ENCODE peak calls at places on chromosomes 11 and 22, in seven cellular contexts. One of them, this sample, is unnamed.

GRCh38 chr22:44355688-44356070 is 42.9 kb upstream of the SHISAL1 start:
- DNase-seq in A549: no peak
- DNase-seq in RCC 7860: no peak
- DNase-seq in BJ: no peak
- DNase-seq in HuH-7.5: no peak
- DNase-seq in activated CD4-positive, CD25-positive, alpha-beta regulatory T cell treated with anti-CD3 and anti-CD28 coated beads, Interleukin-2, amount 50 U/mL, for 72 hours: no peak
- DNase-seq in stimulated activated CD4-positive, alpha-beta T cell treated with anti-CD3 and anti-CD28 coated beads, Interleukin-12 subunit alpha, Interleukin-12 subunit beta, amount 100 ng/mL, for 4 hours: no peak
- DNase-seq in this sample: no peak

GRCh38 chr22:28064941-28065340 is 145.9 kb upstream of the PITPNB start:
- DNase-seq in activated CD4-positive, CD25-positive, alpha-beta regulatory T cell treated with anti-CD3 and anti-CD28 coated beads, Interleukin-2, amount 50 U/mL, for 72 hours: no peak
- DNase-seq in A549: no peak
- DNase-seq in BJ: no peak
- DNase-seq in HuH-7.5: no peak
- DNase-seq in RCC 7860: no peak
- DNase-seq in stimulated activated CD4-positive, alpha-beta T cell treated with anti-CD3 and anti-CD28 coated beads, Interleukin-12 subunit alpha, Interleukin-12 subunit beta, amount 100 ng/mL, for 4 hours: no peak
- DNase-seq in this sample: no peak

GRCh38 chr11:77374108-77374507 is 72.6 kb upstream of the GDPD4 start:
- DNase-seq in HuH-7.5: no peak
- DNase-seq in stimulated activated CD4-positive, alpha-beta T cell treated with anti-CD3 and anti-CD28 coated beads, Interleukin-12 subunit alpha, Interleukin-12 subunit beta, amount 100 ng/mL, for 4 hours: no peak
- DNase-seq in BJ: no peak
- DNase-seq in activated CD4-positive, CD25-positive, alpha-beta regulatory T cell treated with anti-CD3 and anti-CD28 coated beads, Interleukin-2, amount 50 U/mL, for 72 hours: no peak
- DNase-seq in A549: no peak
- DNase-seq in RCC 7860: no peak
- DNase-seq in this sample: no peak

GRCh38 chr11:27653990-27654758 is 46.1 kb downstream of the BDNF start:
- DNase-seq in activated CD4-positive, CD25-positive, alpha-beta regulatory T cell treated with anti-CD3 and anti-CD28 coated beads, Interleukin-2, amount 50 U/mL, for 72 hours: no peak
- DNase-seq in stimulated activated CD4-positive, alpha-beta T cell treated with anti-CD3 and anti-CD28 coated beads, Interleukin-12 subunit alpha, Interleukin-12 subunit beta, amount 100 ng/mL, for 4 hours: no peak
- DNase-seq in BJ: no peak
- DNase-seq in A549: no peak
- DNase-seq in RCC 7860: no peak
- DNase-seq in HuH-7.5: no peak
- DNase-seq in this sample: no peak

GRCh38 chr11:12318791-12319733 is 58.3 kb upstream of the PARVA start:
- DNase-seq in BJ: peak; percentile 84
- DNase-seq in activated CD4-positive, CD25-positive, alpha-beta regulatory T cell treated with anti-CD3 and anti-CD28 coated beads, Interleukin-2, amount 50 U/mL, for 72 hours: no peak
- DNase-seq in stimulated activated CD4-positive, alpha-beta T cell treated with anti-CD3 and anti-CD28 coated beads, Interleukin-12 subunit alpha, Interleukin-12 subunit beta, amount 100 ng/mL, for 4 hours: no peak
- DNase-seq in HuH-7.5: no peak
- DNase-seq in A549: no peak
- DNase-seq in RCC 7860: no peak
- DNase-seq in this sample: no peak

GRCh38 chr11:130775306-130776043 is 140.8 kb downstream of the SNX19 start:
- DNase-seq in activated CD4-positive, CD25-positive, alpha-beta regulatory T cell treated with anti-CD3 and anti-CD28 coated beads, Interleukin-2, amount 50 U/mL, for 72 hours: no peak
- DNase-seq in BJ: peak; percentile 79
- DNase-seq in HuH-7.5: no peak
- DNase-seq in RCC 7860: no peak
- DNase-seq in A549: no peak
- DNase-seq in stimulated activated CD4-positive, alpha-beta T cell treated with anti-CD3 and anti-CD28 coated beads, Interleukin-12 subunit alpha, Interleukin-12 subunit beta, amount 100 ng/mL, for 4 hours: no peak
- DNase-seq in this sample: no peak

GRCh38 chr11:83037877-83038276 is 33.8 kb downstream of the RAB30 start:
- DNase-seq in activated CD4-positive, CD25-positive, alpha-beta regulatory T cell treated with anti-CD3 and anti-CD28 coated beads, Interleukin-2, amount 50 U/mL, for 72 hours: no peak
- DNase-seq in BJ: no peak
- DNase-seq in RCC 7860: no peak
- DNase-seq in HuH-7.5: no peak
- DNase-seq in stimulated activated CD4-positive, alpha-beta T cell treated with anti-CD3 and anti-CD28 coated beads, Interleukin-12 subunit alpha, Interleukin-12 subunit beta, amount 100 ng/mL, for 4 hours: no peak
- DNase-seq in A549: no peak
- DNase-seq in this sample: no peak

GRCh38 chr22:39947488-39948216 is 12.5 kb upstream of the TMA7B start:
- DNase-seq in HuH-7.5: no peak
- DNase-seq in stimulated activated CD4-positive, alpha-beta T cell treated with anti-CD3 and anti-CD28 coated beads, Interleukin-12 subunit alpha, Interleukin-12 subunit beta, amount 100 ng/mL, for 4 hours: no peak
- DNase-seq in RCC 7860: no peak
- DNase-seq in BJ: no peak
- DNase-seq in activated CD4-positive, CD25-positive, alpha-beta regulatory T cell treated with anti-CD3 and anti-CD28 coated beads, Interleukin-2, amount 50 U/mL, for 72 hours: no peak
- DNase-seq in A549: no peak
- DNase-seq in this sample: no peak

GRCh38 chr22:27075028-27075678 is 417.8 kb downstream of the MIAT start:
- DNase-seq in stimulated activated CD4-positive, alpha-beta T cell treated with anti-CD3 and anti-CD28 coated beads, Interleukin-12 subunit alpha, Interleukin-12 subunit beta, amount 100 ng/mL, for 4 hours: no peak
- DNase-seq in RCC 7860: no peak
- DNase-seq in HuH-7.5: no peak
- DNase-seq in A549: no peak
- DNase-seq in activated CD4-positive, CD25-positive, alpha-beta regulatory T cell treated with anti-CD3 and anti-CD28 coated beads, Interleukin-2, amount 50 U/mL, for 72 hours: no peak
- DNase-seq in BJ: no peak
- DNase-seq in this sample: no peak

GRCh38 chr22:50481440-50482106 is at the start of gene ADM2:
- DNase-seq in RCC 7860: no peak
- DNase-seq in A549: peak; percentile 47
- DNase-seq in BJ: no peak
- DNase-seq in HuH-7.5: peak; percentile 94
- DNase-seq in activated CD4-positive, CD25-positive, alpha-beta regulatory T cell treated with anti-CD3 and anti-CD28 coated beads, Interleukin-2, amount 50 U/mL, for 72 hours: peak; percentile 73
- DNase-seq in stimulated activated CD4-positive, alpha-beta T cell treated with anti-CD3 and anti-CD28 coated beads, Interleukin-12 subunit alpha, Interleukin-12 subunit beta, amount 100 ng/mL, for 4 hours: peak; percentile 67
- DNase-seq in this sample: peak; percentile 64

GRCh38 chr11:67629386-67630229 is at the start of gene NUDT8:
- DNase-seq in activated CD4-positive, CD25-positive, alpha-beta regulatory T cell treated with anti-CD3 and anti-CD28 coated beads, Interleukin-2, amount 50 U/mL, for 72 hours: peak; percentile 94
- DNase-seq in BJ: no peak
- DNase-seq in HuH-7.5: peak; percentile 99
- DNase-seq in RCC 7860: peak; percentile 48
- DNase-seq in A549: peak; percentile 84
- DNase-seq in stimulated activated CD4-positive, alpha-beta T cell treated with anti-CD3 and anti-CD28 coated beads, Interleukin-12 subunit alpha, Interleukin-12 subunit beta, amount 100 ng/mL, for 4 hours: peak; percentile 82
- DNase-seq in this sample: peak; percentile 95

GRCh38 chr11:58003591-58003990 is 20.1 kb upstream of the OR9Q1 start:
- DNase-seq in stimulated activated CD4-positive, alpha-beta T cell treated with anti-CD3 and anti-CD28 coated beads, Interleukin-12 subunit alpha, Interleukin-12 subunit beta, amount 100 ng/mL, for 4 hours: no peak
- DNase-seq in HuH-7.5: no peak
- DNase-seq in BJ: no peak
- DNase-seq in A549: no peak
- DNase-seq in RCC 7860: no peak
- DNase-seq in activated CD4-positive, CD25-positive, alpha-beta regulatory T cell treated with anti-CD3 and anti-CD28 coated beads, Interleukin-2, amount 50 U/mL, for 72 hours: no peak
- DNase-seq in this sample: no peak

GRCh38 chr22:45312856-45313255 is 3.1 kb downstream of the FAM118A start:
- DNase-seq in BJ: no peak
- DNase-seq in RCC 7860: no peak
- DNase-seq in A549: no peak
- DNase-seq in HuH-7.5: no peak
- DNase-seq in activated CD4-positive, CD25-positive, alpha-beta regulatory T cell treated with anti-CD3 and anti-CD28 coated beads, Interleukin-2, amount 50 U/mL, for 72 hours: no peak
- DNase-seq in stimulated activated CD4-positive, alpha-beta T cell treated with anti-CD3 and anti-CD28 coated beads, Interleukin-12 subunit alpha, Interleukin-12 subunit beta, amount 100 ng/mL, for 4 hours: no peak
- DNase-seq in this sample: no peak

GRCh38 chr11:94650756-94651155 is 83.6 kb downstream of the PIWIL4 start:
- DNase-seq in RCC 7860: no peak
- DNase-seq in stimulated activated CD4-positive, alpha-beta T cell treated with anti-CD3 and anti-CD28 coated beads, Interleukin-12 subunit alpha, Interleukin-12 subunit beta, amount 100 ng/mL, for 4 hours: no peak
- DNase-seq in HuH-7.5: no peak
- DNase-seq in activated CD4-positive, CD25-positive, alpha-beta regulatory T cell treated with anti-CD3 and anti-CD28 coated beads, Interleukin-2, amount 50 U/mL, for 72 hours: no peak
- DNase-seq in BJ: peak; percentile 86
- DNase-seq in A549: no peak
- DNase-seq in this sample: no peak

GRCh38 chr22:28222066-28222465 is 303.0 kb upstream of the PITPNB start:
- DNase-seq in activated CD4-positive, CD25-positive, alpha-beta regulatory T cell treated with anti-CD3 and anti-CD28 coated beads, Interleukin-2, amount 50 U/mL, for 72 hours: no peak
- DNase-seq in A549: no peak
- DNase-seq in RCC 7860: no peak
- DNase-seq in HuH-7.5: no peak
- DNase-seq in stimulated activated CD4-positive, alpha-beta T cell treated with anti-CD3 and anti-CD28 coated beads, Interleukin-12 subunit alpha, Interleukin-12 subunit beta, amount 100 ng/mL, for 4 hours: no peak
- DNase-seq in BJ: no peak
- DNase-seq in this sample: no peak

GRCh38 chr11:66287256-66288137 is 1.4 kb downstream of the YIF1A start:
- DNase-seq in stimulated activated CD4-positive, alpha-beta T cell treated with anti-CD3 and anti-CD28 coated beads, Interleukin-12 subunit alpha, Interleukin-12 subunit beta, amount 100 ng/mL, for 4 hours: no peak
- DNase-seq in BJ: no peak
- DNase-seq in activated CD4-positive, CD25-positive, alpha-beta regulatory T cell treated with anti-CD3 and anti-CD28 coated beads, Interleukin-2, amount 50 U/mL, for 72 hours: no peak
- DNase-seq in HuH-7.5: no peak
- DNase-seq in RCC 7860: no peak
- DNase-seq in A549: no peak
- DNase-seq in this sample: no peak

GRCh38 chr11:47961383-47961782 is 19.0 kb upstream of the PTPRJ start:
- DNase-seq in BJ: no peak
- DNase-seq in HuH-7.5: no peak
- DNase-seq in activated CD4-positive, CD25-positive, alpha-beta regulatory T cell treated with anti-CD3 and anti-CD28 coated beads, Interleukin-2, amount 50 U/mL, for 72 hours: no peak
- DNase-seq in A549: no peak
- DNase-seq in RCC 7860: no peak
- DNase-seq in stimulated activated CD4-positive, alpha-beta T cell treated with anti-CD3 and anti-CD28 coated beads, Interleukin-12 subunit alpha, Interleukin-12 subunit beta, amount 100 ng/mL, for 4 hours: no peak
- DNase-seq in this sample: no peak

GRCh38 chr11:116187026-116187425 is 585.8 kb downstream of the BUD13 start:
- DNase-seq in activated CD4-positive, CD25-positive, alpha-beta regulatory T cell treated with anti-CD3 and anti-CD28 coated beads, Interleukin-2, amount 50 U/mL, for 72 hours: no peak
- DNase-seq in BJ: no peak
- DNase-seq in HuH-7.5: no peak
- DNase-seq in stimulated activated CD4-positive, alpha-beta T cell treated with anti-CD3 and anti-CD28 coated beads, Interleukin-12 subunit alpha, Interleukin-12 subunit beta, amount 100 ng/mL, for 4 hours: no peak
- DNase-seq in A549: no peak
- DNase-seq in RCC 7860: no peak
- DNase-seq in this sample: no peak

GRCh38 chr11:33258631-33259184 is 1.5 kb downstream of the HIPK3 start:
- DNase-seq in HuH-7.5: no peak
- DNase-seq in BJ: no peak
- DNase-seq in activated CD4-positive, CD25-positive, alpha-beta regulatory T cell treated with anti-CD3 and anti-CD28 coated beads, Interleukin-2, amount 50 U/mL, for 72 hours: no peak
- DNase-seq in RCC 7860: no peak
- DNase-seq in stimulated activated CD4-positive, alpha-beta T cell treated with anti-CD3 and anti-CD28 coated beads, Interleukin-12 subunit alpha, Interleukin-12 subunit beta, amount 100 ng/mL, for 4 hours: no peak
- DNase-seq in A549: no peak
- DNase-seq in this sample: no peak

GRCh38 chr11:85821636-85822035 is 10.7 kb upstream of the SYTL2 start:
- DNase-seq in RCC 7860: peak; percentile 52
- DNase-seq in A549: no peak
- DNase-seq in HuH-7.5: no peak
- DNase-seq in BJ: no peak
- DNase-seq in stimulated activated CD4-positive, alpha-beta T cell treated with anti-CD3 and anti-CD28 coated beads, Interleukin-12 subunit alpha, Interleukin-12 subunit beta, amount 100 ng/mL, for 4 hours: no peak
- DNase-seq in activated CD4-positive, CD25-positive, alpha-beta regulatory T cell treated with anti-CD3 and anti-CD28 coated beads, Interleukin-2, amount 50 U/mL, for 72 hours: no peak
- DNase-seq in this sample: no peak

GRCh38 chr11:15589070-15589626 is 474.4 kb downstream of the INSC start:
- DNase-seq in activated CD4-positive, CD25-positive, alpha-beta regulatory T cell treated with anti-CD3 and anti-CD28 coated beads, Interleukin-2, amount 50 U/mL, for 72 hours: no peak
- DNase-seq in BJ: no peak
- DNase-seq in A549: no peak
- DNase-seq in HuH-7.5: no peak
- DNase-seq in RCC 7860: no peak
- DNase-seq in stimulated activated CD4-positive, alpha-beta T cell treated with anti-CD3 and anti-CD28 coated beads, Interleukin-12 subunit alpha, Interleukin-12 subunit beta, amount 100 ng/mL, for 4 hours: no peak
- DNase-seq in this sample: no peak

GRCh38 chr11:121630041-121630440 is 177.3 kb upstream of the SORL1-AS1 start:
- DNase-seq in BJ: no peak
- DNase-seq in stimulated activated CD4-positive, alpha-beta T cell treated with anti-CD3 and anti-CD28 coated beads, Interleukin-12 subunit alpha, Interleukin-12 subunit beta, amount 100 ng/mL, for 4 hours: no peak
- DNase-seq in HuH-7.5: no peak
- DNase-seq in RCC 7860: no peak
- DNase-seq in A549: no peak
- DNase-seq in activated CD4-positive, CD25-positive, alpha-beta regulatory T cell treated with anti-CD3 and anti-CD28 coated beads, Interleukin-2, amount 50 U/mL, for 72 hours: no peak
- DNase-seq in this sample: no peak